ENCODE peak calls at places on chromosomes 3 and 15, in seven cellular contexts. One of them, this sample, is unnamed.

GRCh38 chr3:122858373-122858772 is 63.5 kb downstream of the SLC49A4 start:
- DNase-seq in H4: peak; percentile 22
- DNase-seq in endothelial cell: no peak
- DNase-seq in NCI-H345: no peak
- DNase-seq in stromal cell of bone marrow: peak; percentile 18
- DNase-seq in fibroblast of mammary gland: peak; percentile 52
- DNase-seq in fibroblast of lung: peak; percentile 50
- DNase-seq in this sample: peak; percentile 30

GRCh38 chr3:111392911-111393351 is 149.1 kb upstream of the CD96 start:
- DNase-seq in H4: peak; percentile 34
- DNase-seq in endothelial cell: no peak
- DNase-seq in NCI-H345: no peak
- DNase-seq in stromal cell of bone marrow: no peak
- DNase-seq in fibroblast of mammary gland: no peak
- DNase-seq in fibroblast of lung: no peak
- DNase-seq in this sample: no peak

GRCh38 chr3:59839283-59839682 is 789.5 kb upstream of the CFAP20DC start:
- DNase-seq in H4: no peak
- DNase-seq in endothelial cell: no peak
- DNase-seq in NCI-H345: no peak
- DNase-seq in stromal cell of bone marrow: no peak
- DNase-seq in fibroblast of mammary gland: peak; percentile 79
- DNase-seq in fibroblast of lung: peak; percentile 75
- DNase-seq in this sample: no peak

GRCh38 chr3:72163809-72164634 is 379.1 kb upstream of the PROK2 start:
- DNase-seq in H4: no peak
- DNase-seq in endothelial cell: no peak
- DNase-seq in NCI-H345: no peak
- DNase-seq in stromal cell of bone marrow: no peak
- DNase-seq in fibroblast of mammary gland: no peak
- DNase-seq in fibroblast of lung: no peak
- DNase-seq in this sample: no peak

GRCh38 chr3:10762611-10763247 is 53.3 kb upstream of the SLC6A11 start:
- DNase-seq in H4: no peak
- DNase-seq in endothelial cell: no peak
- DNase-seq in NCI-H345: no peak
- DNase-seq in stromal cell of bone marrow: no peak
- DNase-seq in fibroblast of mammary gland: no peak
- DNase-seq in fibroblast of lung: no peak
- DNase-seq in this sample: no peak

GRCh38 chr3:155737844-155738460 is 6.9 kb downstream of the PLCH1 start:
- DNase-seq in H4: no peak
- DNase-seq in endothelial cell: no peak
- DNase-seq in NCI-H345: no peak
- DNase-seq in stromal cell of bone marrow: no peak
- DNase-seq in fibroblast of mammary gland: no peak
- DNase-seq in fibroblast of lung: no peak
- DNase-seq in this sample: no peak

GRCh38 chr3:30354972-30355371 is 251.4 kb upstream of the TGFBR2 start:
- DNase-seq in H4: no peak
- DNase-seq in endothelial cell: no peak
- DNase-seq in NCI-H345: peak; percentile 92
- DNase-seq in stromal cell of bone marrow: no peak
- DNase-seq in fibroblast of mammary gland: no peak
- DNase-seq in fibroblast of lung: peak; percentile 34
- DNase-seq in this sample: no peak

GRCh38 chr3:72299321-72299802 is 514.4 kb upstream of the PROK2 start:
- DNase-seq in H4: no peak
- DNase-seq in endothelial cell: no peak
- DNase-seq in NCI-H345: peak; percentile 67
- DNase-seq in stromal cell of bone marrow: peak; percentile 27
- DNase-seq in fibroblast of mammary gland: peak; percentile 84
- DNase-seq in fibroblast of lung: no peak
- DNase-seq in this sample: no peak

GRCh38 chr15:100030586-100031249 is 297.5 kb upstream of the LYSMD4 start:
- DNase-seq in H4: no peak
- DNase-seq in endothelial cell: no peak
- DNase-seq in NCI-H345: no peak
- DNase-seq in stromal cell of bone marrow: no peak
- DNase-seq in fibroblast of mammary gland: peak; percentile 19
- DNase-seq in fibroblast of lung: peak; percentile 51
- DNase-seq in this sample: peak; percentile 35

GRCh38 chr3:195774917-195775316 is 36.8 kb downstream of the MUC4 start:
- DNase-seq in H4: no peak
- DNase-seq in endothelial cell: peak; percentile 70
- DNase-seq in NCI-H345: peak; percentile 19
- DNase-seq in stromal cell of bone marrow: peak; percentile 11
- DNase-seq in fibroblast of mammary gland: peak; percentile 51
- DNase-seq in fibroblast of lung: peak; percentile 14
- DNase-seq in this sample: peak; percentile 52

GRCh38 chr15:66142341-66142740 is 111.2 kb downstream of the MEGF11 start:
- DNase-seq in H4: no peak
- DNase-seq in endothelial cell: no peak
- DNase-seq in NCI-H345: no peak
- DNase-seq in stromal cell of bone marrow: no peak
- DNase-seq in fibroblast of mammary gland: no peak
- DNase-seq in fibroblast of lung: no peak
- DNase-seq in this sample: peak; percentile 9

GRCh38 chr15:78456391-78456790 is 18.4 kb downstream of the IREB2 start:
- DNase-seq in H4: no peak
- DNase-seq in endothelial cell: no peak
- DNase-seq in NCI-H345: no peak
- DNase-seq in stromal cell of bone marrow: no peak
- DNase-seq in fibroblast of mammary gland: no peak
- DNase-seq in fibroblast of lung: no peak
- DNase-seq in this sample: no peak

GRCh38 chr15:98568382-98569017 is 79.8 kb upstream of the IGF1R start:
- DNase-seq in H4: peak; percentile 29
- DNase-seq in endothelial cell: no peak
- DNase-seq in NCI-H345: no peak
- DNase-seq in stromal cell of bone marrow: no peak
- DNase-seq in fibroblast of mammary gland: peak; percentile 12
- DNase-seq in fibroblast of lung: peak; percentile 32
- DNase-seq in this sample: peak; percentile 10

GRCh38 chr3:18295171-18295920 is 129.8 kb downstream of the SATB1 start:
- DNase-seq in H4: peak; percentile 42
- DNase-seq in endothelial cell: peak; percentile 63
- DNase-seq in NCI-H345: no peak
- DNase-seq in stromal cell of bone marrow: peak; percentile 13
- DNase-seq in fibroblast of mammary gland: peak; percentile 56
- DNase-seq in fibroblast of lung: peak; percentile 25
- DNase-seq in this sample: peak; percentile 88

GRCh38 chr15:31484986-31485385 is 158.4 kb downstream of the KLF13 start:
- DNase-seq in H4: no peak
- DNase-seq in endothelial cell: no peak
- DNase-seq in NCI-H345: no peak
- DNase-seq in stromal cell of bone marrow: no peak
- DNase-seq in fibroblast of mammary gland: no peak
- DNase-seq in fibroblast of lung: no peak
- DNase-seq in this sample: no peak

GRCh38 chr3:132029182-132029902 is 5.5 kb downstream of the CPNE4 start:
- DNase-seq in H4: peak; percentile 79
- DNase-seq in endothelial cell: peak; percentile 94
- DNase-seq in NCI-H345: peak; percentile 63
- DNase-seq in stromal cell of bone marrow: peak; percentile 57
- DNase-seq in fibroblast of mammary gland: peak; percentile 76
- DNase-seq in fibroblast of lung: peak; percentile 79
- DNase-seq in this sample: peak; percentile 85